ENCODE peak calls at places on chromosome 15, in seven cellular contexts. O, A, Z, M, Y, K and F are unnamed samples.

GRCh38 chr15:54810031-54810430 is 386.7 kb downstream of the RSL24D1 start:
- DNase-seq in Z (no peak), O (no peak), K (no peak), M (no peak), A (no peak), Y (no peak), F (no peak)

GRCh38 chr15:68042156-68042854 is 11.8 kb upstream of the PIAS1 start:
- DNase-seq in K (no peak), O (no peak), Y (no peak), Z (no peak), A (no peak), M (no peak), F (no peak)

GRCh38 chr15:29770796-29771195 is 51.5 kb downstream of the TJP1 start:
- DNase-seq in Y (no peak), M (no peak), A (no peak), Z (no peak), O (no peak), K (no peak), F (no peak)

GRCh38 chr15:96158938-96159337 is 171.6 kb upstream of the NR2F2 start:
- DNase-seq in Y (no peak), O (no peak), M (no peak), Z (no peak), A (peak; percentile 39), K (no peak), F (no peak)

GRCh38 chr15:54029076-54029475 is 50.8 kb downstream of the UNC13C start:
- DNase-seq in K (no peak), A (no peak), Z (no peak), M (no peak), O (no peak), Y (no peak), F (no peak)

GRCh38 chr15:59379524-59379923 is 6.9 kb upstream of the MYO1E start:
- DNase-seq in A (no peak), K (no peak), M (no peak), Z (no peak), Y (no peak), O (no peak), F (no peak)

GRCh38 chr15:51780636-51781035 is 29.2 kb downstream of the TMOD2 start:
- DNase-seq in A (no peak), M (no peak), Z (no peak), O (no peak), K (no peak), Y (no peak), F (no peak)

GRCh38 chr15:86444527-86444926 is 364.9 kb downstream of the AGBL1 start:
- DNase-seq in A (no peak), K (no peak), Z (peak; percentile 52), O (no peak), M (no peak), Y (no peak), F (no peak)

GRCh38 chr15:23569513-23569912 is 4.0 kb downstream of the MKRN3 start:
- DNase-seq in Y (no peak), O (no peak), K (no peak), Z (no peak), M (no peak), A (no peak), F (no peak)

GRCh38 chr15:58423858-58424608 is 7.8 kb upstream of the LIPC start:
- DNase-seq in A (no peak), K (no peak), M (no peak), Y (no peak), O (no peak), Z (no peak), F (no peak)

GRCh38 chr15:45439521-45439931 is 61.2 kb upstream of the GATM start:
- DNase-seq in K (no peak), Z (no peak), A (no peak), O (no peak), M (peak; percentile 70), Y (no peak), F (no peak)

GRCh38 chr15:76935620-76936019 is 4.1 kb downstream of the RCN2 start:
- DNase-seq in M (no peak), K (no peak), Z (no peak), A (no peak), O (no peak), Y (no peak), F (peak; percentile 65)

GRCh38 chr15:54046093-54046492 is 67.9 kb downstream of the UNC13C start:
- DNase-seq in M (no peak), O (no peak), Y (no peak), Z (no peak), K (no peak), A (no peak), F (no peak)

GRCh38 chr15:91122296-91122695 is 22.2 kb downstream of the SV2B start:
- DNase-seq in M (no peak), A (no peak), O (no peak), K (no peak), Z (no peak), Y (no peak), F (no peak)

GRCh38 chr15:31483053-31483923 is 156.7 kb downstream of the KLF13 start:
- DNase-seq in A (no peak), M (no peak), K (no peak), O (no peak), Z (peak; percentile 69), Y (no peak), F (no peak)

GRCh38 chr15:74763416-74763815 is 14.8 kb downstream of the CYP1A2 start:
- DNase-seq in Z (no peak), M (no peak), O (no peak), A (no peak), Y (no peak), K (no peak), F (no peak)

GRCh38 chr15:85955501-85956391 is 123.9 kb upstream of the AGBL1 start:
- DNase-seq in A (no peak), K (no peak), M (no peak), O (no peak), Z (no peak), Y (no peak), F (no peak)

GRCh38 chr15:90810354-90810753 is 58.0 kb upstream of the FURIN start:
- DNase-seq in K (no peak), M (no peak), O (no peak), Y (no peak), A (no peak), Z (no peak), F (no peak)

GRCh38 chr15:59174846-59175831 is 31.5 kb upstream of the LDHAL6B start:
- DNase-seq in O (peak; percentile 51), M (peak; percentile 63), A (peak; percentile 61), Z (peak; percentile 63), K (peak; percentile 74), Y (peak; percentile 84), F (peak; percentile 52)

GRCh38 chr15:42059661-42060476 is 34.5 kb downstream of the PLA2G4D start:
- DNase-seq in M (peak; percentile 70), Z (peak; percentile 91), Y (peak; percentile 33), K (no peak), O (peak; percentile 79), A (no peak), F (peak; percentile 66)

GRCh38 chr15:45180201-45180600 is 7.6 kb downstream of the SHF start:
- DNase-seq in M (no peak), Y (no peak), O (no peak), A (no peak), Z (no peak), K (no peak), F (peak; percentile 17)

DNA sequence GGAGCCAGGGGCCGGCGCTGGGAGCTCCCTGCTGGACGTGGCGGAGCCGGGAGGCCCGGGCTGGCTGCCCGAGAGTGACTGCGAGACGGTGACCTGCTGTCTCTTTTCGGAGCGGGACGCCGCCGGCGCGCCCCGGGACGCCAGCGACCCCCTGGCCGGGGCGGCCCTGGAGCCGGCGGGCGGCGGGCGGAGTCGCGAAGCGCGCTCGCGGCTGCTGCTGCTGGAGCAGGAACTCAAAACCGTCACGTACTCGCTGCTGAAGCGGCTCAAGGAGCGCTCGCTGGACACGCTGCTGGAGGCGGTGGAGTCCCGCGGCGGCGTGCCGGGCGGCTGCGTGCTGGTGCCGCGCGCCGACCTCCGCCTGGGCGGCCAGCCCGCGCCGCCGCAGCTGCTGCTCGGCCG is 1.5 kb downstream of the SMAD6 start:
- DNase-seq in M (peak; percentile 46), A (peak; percentile 56), K (no peak), Z (no peak), Y (no peak), O (no peak), F (peak; percentile 59)
- H3K4me3 ChIP-seq in M (peak overlapping the region; percentile 59), A (peak overlapping the region; percentile 77), K (peak overlapping the region; percentile 53), Z (peak overlapping the region; percentile 70), Y (peak overlapping the region; percentile 90), O (no peak overlapping the region), F (peak overlapping the region; percentile 18)

GRCh38 chr15:94230436-94230885 is 900 bp upstream of the MCTP2 start:
- DNase-seq in K (no peak), Z (no peak), O (no peak), A (no peak), M (no peak), Y (no peak), F (no peak)

GRCh38 chr15:94231728-94232086 is 346 bp downstream of the MCTP2 start:
- DNase-seq in Y (no peak), O (no peak), A (peak; percentile 27), Z (no peak), M (peak; percentile 49), K (no peak), F (no peak)

GRCh38 chr15:94229591-94230365 is 1.6 kb upstream of the MCTP2 start:
- DNase-seq in M (no peak), O (no peak), A (no peak), Y (no peak), Z (no peak), K (no peak), F (no peak)

GRCh38 chr15:94232107-94232506 is 746 bp downstream of the MCTP2 start:
- DNase-seq in Z (no peak), A (no peak), O (no peak), K (no peak), M (no peak), Y (no peak), F (no peak)

GRCh38 chr15:94230886-94231727 is at the start of gene MCTP2:
- DNase-seq in Y (no peak), Z (peak; percentile 85), A (peak; percentile 76), K (peak; percentile 80), O (no peak), M (peak; percentile 93), F (peak; percentile 92)
- TF ChIP-seq POLR2A in Y (no peak), Z (no peak), A (no peak), K (peak; percentile 71), O (no peak), M (peak; percentile 81), F (peak; percentile 80)

GRCh38 chr15:65389226-65389625 is 11.4 kb upstream of the IGDCC3 start:
- DNase-seq in K (no peak), Z (no peak), M (no peak), Y (no peak), O (no peak), A (no peak), F (no peak)

GRCh38 chr15:65390447-65390846 is 12.6 kb upstream of the IGDCC3 start:
- DNase-seq in M (no peak), O (no peak), Z (no peak), Y (no peak), K (no peak), A (no peak), F (no peak)

GRCh38 chr15:65386376-65386775 is 8.6 kb upstream of the IGDCC3 start:
- DNase-seq in A (no peak), Y (no peak), K (no peak), O (no peak), M (no peak), Z (no peak), F (no peak)

GRCh38 chr15:65386886-65387285 is 9.1 kb upstream of the IGDCC3 start:
- DNase-seq in K (no peak), Y (no peak), A (no peak), Z (no peak), M (no peak), O (no peak), F (no peak)

GRCh38 chr15:65388306-65389080 is 10.7 kb upstream of the IGDCC3 start:
- DNase-seq in K (no peak), O (no peak), A (no peak), M (no peak), Z (no peak), Y (no peak), F (no peak)
- TF ChIP-seq CTCF in K (no peak), O (no peak), A (no peak), M (no peak), Z (no peak), Y (no peak), F (no peak)

GRCh38 chr15:38817427-38818155 is 253.0 kb upstream of the RASGRP1 start:
- DNase-seq in O (peak; percentile 82), K (peak; percentile 65), A (peak; percentile 77), Z (peak; percentile 99), M (peak; percentile 90), Y (peak; percentile 47), F (peak; percentile 85)
- H3K4me3 ChIP-seq in O (no peak overlapping the region), K (no peak overlapping the region), A (no peak overlapping the region), Z (no peak overlapping the region), M (no peak overlapping the region), Y (no peak overlapping the region), F (no peak overlapping the region)